ENCODE peak calls at places on chromosome 13, in nine cellular contexts. H is hepatocyte, L is A549, D is PC-3, E is K562, N is neural progenitor cell, R is H1, F is GM23248, S is OCI-LY7. V is an unnamed sample.

GRCh38 chr13:48595330-48596127 is 58.2 kb upstream of the CYSLTR2 start:
- DNase-seq in H (peak; percentile 82), L (peak; percentile 15), D (peak; percentile 65), E (peak; percentile 26), N (peak; percentile 45), R (peak; percentile 50), F (peak; percentile 77), S (peak; percentile 68), V (peak; percentile 91)

GRCh38 chr13:54241719-54242118 is 1213.1 kb downstream of the OLFM4 start:
- DNase-seq in H (peak; percentile 37), L (no peak), D (no peak), E (no peak), N (no peak), R (no peak), F (no peak), S (no peak), V (no peak)

GRCh38 chr13:113064534-113065405 is 40.8 kb upstream of the F7 start:
- DNase-seq in H (no peak), L (peak; percentile 7), D (peak; percentile 75), E (peak; percentile 53), N (no peak), R (no peak), F (peak; percentile 78), S (no peak), V (no peak)

GRCh38 chr13:80030491-80030890 is 310.4 kb downstream of the SPRY2 start:
- DNase-seq in H (no peak), L (no peak), D (peak; percentile 88), E (no peak), N (peak; percentile 16), R (no peak), F (peak; percentile 38), S (no peak), V (no peak)

GRCh38 chr13:105908581-105908980 is 626.9 kb downstream of the EFNB2 start:
- DNase-seq in H (no peak), L (no peak), D (no peak), E (no peak), N (no peak), R (no peak), F (no peak), S (no peak), V (no peak)

GRCh38 chr13:46949211-46949610 is 52.4 kb upstream of the HTR2A start:
- DNase-seq in H (no peak), L (no peak), D (peak; percentile 21), E (no peak), N (no peak), R (no peak), F (no peak), S (no peak), V (no peak)

GRCh38 chr13:98582947-98583346 is 6.0 kb upstream of the STK24 start:
- DNase-seq in H (no peak), L (no peak), D (no peak), E (no peak), N (no peak), R (no peak), F (no peak), S (no peak), V (no peak)

GRCh38 chr13:26503826-26504594 is 53.5 kb upstream of the WASF3 start:
- DNase-seq in H (no peak), L (no peak), D (no peak), E (no peak), N (no peak), R (no peak), F (no peak), S (no peak), V (no peak)

GRCh38 chr13:106986033-106986484 is 418.1 kb upstream of the ARGLU1 start:
- DNase-seq in H (peak; percentile 46), L (no peak), D (no peak), E (no peak), N (peak; percentile 2), R (no peak), F (peak; percentile 3), S (no peak), V (no peak)

GRCh38 chr13:33250594-33250993 is 35.0 kb downstream of the STARD13 start:
- DNase-seq in H (no peak), L (no peak), D (no peak), E (no peak), N (no peak), R (no peak), F (peak; percentile 17), S (no peak), V (no peak)

GRCh38 chr13:40190656-40191100 is 475.8 kb downstream of the FOXO1 start:
- DNase-seq in H (peak; percentile 86), L (no peak), D (peak; percentile 33), E (no peak), N (peak; percentile 75), R (no peak), F (peak; percentile 87), S (peak; percentile 91), V (peak; percentile 84)

GRCh38 chr13:113802761-113803160 is 43.7 kb downstream of the TMEM255B start:
- DNase-seq in H (no peak), L (no peak), D (no peak), E (no peak), N (no peak), R (no peak), F (no peak), S (no peak), V (no peak)

GRCh38 chr13:91721413-91721812 is 323.0 kb downstream of the GPC5 start:
- DNase-seq in H (no peak), L (no peak), D (no peak), E (no peak), N (no peak), R (no peak), F (no peak), S (no peak), V (no peak)

GRCh38 chr13:32415019-32415418 is 12.9 kb downstream of the N4BP2L1 start:
- DNase-seq in H (no peak), L (peak; percentile 8), D (peak; percentile 20), E (peak; percentile 25), N (peak; percentile 51), R (no peak), F (peak; percentile 32), S (peak; percentile 20), V (peak; percentile 64)

GRCh38 chr13:77389617-77389984 is 62.7 kb upstream of the MYCBP2 start:
- DNase-seq in H (no peak), L (no peak), D (no peak), E (no peak), N (no peak), R (no peak), F (no peak), S (no peak), V (no peak)

GRCh38 chr13:76904507-76904906 is 18.3 kb upstream of the KCTD12 start:
- DNase-seq in H (no peak), L (no peak), D (no peak), E (no peak), N (no peak), R (no peak), F (no peak), S (no peak), V (no peak)

GRCh38 chr13:21894091-21894490 is 223.2 kb downstream of the FGF9 start:
- DNase-seq in H (no peak), L (no peak), D (no peak), E (no peak), N (no peak), R (no peak), F (no peak), S (no peak), V (no peak)

GRCh38 chr13:67343777-67344176 is 113.6 kb upstream of the PCDH9 start:
- DNase-seq in H (peak; percentile 34), L (no peak), D (peak; percentile 57), E (no peak), N (no peak), R (no peak), F (no peak), S (no peak), V (no peak)

GRCh38 chr13:75385708-75386083 is 96.3 kb downstream of the TBC1D4 start:
- DNase-seq in H (no peak), L (no peak), D (no peak), E (no peak), N (no peak), R (no peak), F (no peak), S (no peak), V (no peak)

GRCh38 chr13:95481051-95481775 is 71.3 kb upstream of the CLDN10 start:
- DNase-seq in H (no peak), L (no peak), D (peak; percentile 51), E (no peak), N (no peak), R (no peak), F (peak; percentile 39), S (no peak), V (no peak)

GRCh38 chr13:65540064-65540635 is 1690.0 kb downstream of the PCDH9 start:
- DNase-seq in H (no peak), L (no peak), D (peak; percentile 79), E (no peak), N (no peak), R (no peak), F (no peak), S (no peak), V (no peak)

GRCh38 chr13:44230071-44230470 is 143.6 kb upstream of the SERP2 start:
- DNase-seq in H (no peak), L (no peak), D (peak; percentile 20), E (no peak), N (no peak), R (no peak), F (no peak), S (no peak), V (no peak)

DNA sequence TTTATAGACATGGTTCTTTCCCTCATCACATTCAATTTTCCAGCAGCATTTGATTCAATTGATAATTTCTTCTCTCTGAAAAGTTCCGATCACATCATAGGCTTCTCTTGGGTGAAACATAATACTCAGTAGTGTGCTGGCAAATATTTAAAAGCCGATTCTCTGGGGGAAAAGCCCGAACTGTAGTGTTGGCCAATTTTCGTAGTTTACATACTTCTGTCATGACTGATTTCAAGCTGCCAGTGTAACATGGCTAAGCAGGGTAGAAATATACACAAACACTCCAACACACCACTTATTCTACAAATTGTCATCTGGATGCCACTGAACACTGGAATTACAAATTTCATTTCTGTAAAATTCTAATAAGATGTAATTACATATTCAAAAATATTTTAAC is 56.1 kb upstream of the FREM2 start:
- DNase-seq in H (no peak), L (no peak), D (no peak), E (no peak), N (no peak), R (no peak), F (peak; percentile 86), S (no peak), V (no peak)
- H3K4me3 ChIP-seq in H (no peak overlapping the region), L (no peak overlapping the region), D (no peak overlapping the region), E (no peak overlapping the region), N (no peak overlapping the region), R (no peak overlapping the region), F (peak overlapping the region; percentile 36), S (no peak overlapping the region), V (no peak overlapping the region)

GRCh38 chr13:20703785-20704458 is 423 bp downstream of the IL17D start:
- DNase-seq in H (peak; percentile 94), L (peak; percentile 75), D (peak; percentile 94), E (peak; percentile 86), N (peak; percentile 94), R (peak; percentile 83), F (peak; percentile 93), S (peak; percentile 90), V (peak; percentile 92)
- H3K4me2 ChIP-seq in H (peak overlapping the region; percentile 73), L (peak overlapping the region; percentile 80), D (no peak overlapping the region), E (peak overlapping the region; percentile 41), N (peak overlapping the region; percentile 68), R (peak overlapping the region; percentile 60), F (no peak overlapping the region), S (peak overlapping the region; percentile 38), V (peak overlapping the region; percentile 24)

GRCh38 chr13:99657848-99658265 is 156.6 kb downstream of the TM9SF2 start:
- DNase-seq in H (peak; percentile 40), L (peak; percentile 15), D (no peak), E (no peak), N (peak; percentile 79), R (peak; percentile 74), F (peak; percentile 67), S (no peak), V (no peak)
- H3K4me3 ChIP-seq in H (peak overlapping the region; percentile 31), L (peak overlapping the region; percentile 46), D (no peak overlapping the region), E (no peak overlapping the region), N (peak overlapping the region; percentile 47), R (peak overlapping the region; percentile 50), F (peak overlapping the region; percentile 73), S (no peak overlapping the region), V (no peak overlapping the region)

GRCh38 chr13:111225184-111225583 is 95.3 kb upstream of the TEX29 start:
- DNase-seq in H (no peak), L (no peak), D (no peak), E (no peak), N (no peak), R (no peak), F (no peak), S (no peak), V (no peak)
- H3K4me2 ChIP-seq in H (no peak overlapping the region), L (no peak overlapping the region), D (no peak overlapping the region), E (no peak overlapping the region), N (no peak overlapping the region), R (no peak overlapping the region), F (no peak overlapping the region), S (no peak overlapping the region), V (no peak overlapping the region)